ENCODE peak calls at places on chromosomes 11 and 22, in nine cellular contexts. J is tibial nerve; E is CD8-positive, alpha-beta T cell; U is fibroblast of pulmonary artery; Y is spleen; C is BJ; V is left ventricle myocardium inferior; T is kidney epithelial cell; R is fibroblast of mammary gland. Z is an unnamed sample.

GRCh38 chr22:46171940-46172339 is 21.6 kb downstream of the PPARA start:
- DNase-seq in J (no peak), E (no peak), U (peak; percentile 62), Y (no peak), C (peak; percentile 52), V (no peak), T (no peak), R (peak; percentile 87), Z (peak; percentile 77)

GRCh38 chr11:60995798-60996197 is 24.3 kb downstream of the CD6 start:
- DNase-seq in J (no peak), E (no peak), U (peak; percentile 40), Y (no peak), C (no peak), V (no peak), T (no peak), R (no peak), Z (no peak)

GRCh38 chr11:126583594-126583993 is 228.1 kb downstream of the ST3GAL4 start:
- DNase-seq in J (no peak), E (no peak), U (no peak), Y (peak; percentile 45), C (no peak), V (no peak), T (no peak), R (no peak), Z (no peak)

GRCh38 chr11:127919206-127920000 is 668.0 kb downstream of the ETS1 start:
- DNase-seq in J (no peak), E (no peak), U (peak; percentile 73), Y (no peak), C (peak; percentile 95), V (no peak), T (peak; percentile 65), R (peak; percentile 93), Z (peak; percentile 89)

GRCh38 chr11:60951909-60952741 is at the start of gene SLC15A3:
- DNase-seq in J (peak; percentile 65), E (no peak), U (peak; percentile 42), Y (peak; percentile 95), C (no peak), V (peak; percentile 71), T (no peak), R (peak; percentile 16), Z (no peak)

GRCh38 chr11:134734446-134734845 is 322.4 kb upstream of the B3GAT1 start:
- DNase-seq in J (no peak), E (no peak), U (no peak), Y (peak; percentile 47), C (no peak), V (no peak), T (no peak), R (no peak), Z (no peak)

GRCh38 chr11:116603783-116604323 is 168.9 kb downstream of the BUD13 start:
- DNase-seq in J (no peak), E (no peak), U (no peak), Y (no peak), C (no peak), V (no peak), T (no peak), R (no peak), Z (no peak)

GRCh38 chr22:49642331-49642730 is 185.3 kb downstream of the BRD1 start:
- DNase-seq in J (no peak), E (no peak), U (no peak), Y (no peak), C (no peak), V (no peak), T (no peak), R (no peak), Z (no peak)

GRCh38 chr11:66693356-66694055 is 15.8 kb upstream of the RBM4B start:
- DNase-seq in J (no peak), E (no peak), U (no peak), Y (no peak), C (no peak), V (no peak), T (no peak), R (no peak), Z (no peak)

GRCh38 chr22:20931126-20931654 is 14.0 kb downstream of the CRKL start:
- DNase-seq in J (no peak), E (no peak), U (no peak), Y (no peak), C (no peak), V (no peak), T (no peak), R (no peak), Z (no peak)

GRCh38 chr11:6269994-6270393 is 10.4 kb downstream of the CCKBR start:
- DNase-seq in J (no peak), E (no peak), U (no peak), Y (peak; percentile 79), C (no peak), V (no peak), T (no peak), R (no peak), Z (no peak)
- TF ChIP-seq CTCF in J (no peak), E (no peak), U (no peak), Y (no peak), C (no peak), V (no peak), T (no peak), R (no peak), Z (no peak)

GRCh38 chr11:111449158-111449557 is 63.0 kb downstream of the BTG4 start:
- DNase-seq in J (no peak), E (no peak), U (no peak), Y (no peak), C (no peak), V (no peak), T (no peak), R (no peak), Z (no peak)

GRCh38 chr11:111448420-111448819 is 63.8 kb downstream of the BTG4 start:
- DNase-seq in J (no peak), E (no peak), U (no peak), Y (no peak), C (no peak), V (no peak), T (no peak), R (no peak), Z (no peak)

GRCh38 chr11:111447931-111448330 is 64.3 kb downstream of the BTG4 start:
- DNase-seq in J (no peak), E (no peak), U (no peak), Y (no peak), C (no peak), V (no peak), T (no peak), R (no peak), Z (no peak)

GRCh38 chr11:111450480-111451320 is 61.5 kb downstream of the BTG4 start:
- DNase-seq in J (no peak), E (no peak), U (no peak), Y (no peak), C (no peak), V (no peak), T (no peak), R (peak; percentile 26), Z (no peak)

GRCh38 chr11:111449696-111450479 is 62.3 kb downstream of the BTG4 start:
- DNase-seq in J (no peak), E (no peak), U (no peak), Y (no peak), C (no peak), V (no peak), T (no peak), R (no peak), Z (no peak)
- H3K4me3 ChIP-seq in J (no peak overlapping the region), E (no peak overlapping the region), U (no peak overlapping the region), Y (no peak overlapping the region), C (no peak overlapping the region), V (no peak overlapping the region), T (no peak overlapping the region), R (no peak overlapping the region), Z (no peak overlapping the region)

DNA sequence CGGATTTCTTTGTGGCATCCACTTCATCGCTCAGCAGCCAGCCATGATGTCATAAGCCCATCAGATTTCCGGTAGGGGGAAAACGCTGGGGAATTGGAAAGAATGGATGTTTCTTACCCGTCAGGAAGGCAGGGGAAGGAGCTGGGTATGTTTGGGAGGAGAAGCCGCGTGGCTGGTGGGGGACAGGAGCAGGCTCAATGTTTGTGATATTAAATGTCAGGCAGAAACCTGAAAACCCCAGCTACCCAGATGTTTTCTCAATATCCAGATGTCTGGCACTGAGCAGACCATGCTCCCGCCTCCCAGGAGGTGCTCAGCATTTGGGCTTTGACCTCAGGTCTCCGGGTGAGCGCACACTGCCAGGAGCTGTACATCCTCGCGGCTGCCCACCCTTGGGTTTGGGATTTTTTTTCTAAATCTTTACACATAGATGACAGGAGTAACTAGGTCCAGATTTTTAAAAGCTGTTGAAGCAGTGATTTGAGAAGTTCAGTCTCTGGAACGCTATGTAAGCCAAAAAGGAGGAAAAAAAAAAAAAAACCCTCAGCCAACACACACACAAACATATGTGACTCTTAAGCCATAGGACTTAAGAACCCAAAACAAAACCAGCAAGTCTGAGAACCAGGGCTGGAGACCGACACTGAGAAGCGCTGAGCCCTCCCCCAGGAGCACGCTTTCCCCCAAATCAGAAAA is 67.4 kb downstream of the NFAM1 start:
- DNase-seq in J (peak; percentile 54), E (no peak), U (peak; percentile 55), Y (no peak), C (no peak), V (peak; percentile 27), T (no peak), R (peak; percentile 48), Z (no peak)
- TF ChIP-seq CTCF in J (no peak), E (no peak), U (no peak), Y (no peak), C (no peak), V (no peak), T (no peak), R (no peak), Z (no peak)

GRCh38 chr22:29224859-29225410 is 19.2 kb downstream of the EMID1 start:
- DNase-seq in J (no peak), E (no peak), U (no peak), Y (peak; percentile 68), C (no peak), V (no peak), T (no peak), R (no peak), Z (no peak)

GRCh38 chr22:29224121-29224858 is 18.6 kb downstream of the EMID1 start:
- DNase-seq in J (no peak), E (no peak), U (no peak), Y (peak; percentile 67), C (no peak), V (no peak), T (no peak), R (no peak), Z (no peak)

GRCh38 chr22:29226246-29226981 is 20.7 kb downstream of the EMID1 start:
- DNase-seq in J (no peak), E (no peak), U (no peak), Y (peak; percentile 58), C (no peak), V (no peak), T (no peak), R (no peak), Z (no peak)

GRCh38 chr22:29219881-29220670 is 14.4 kb downstream of the EMID1 start:
- DNase-seq in J (no peak), E (no peak), U (no peak), Y (peak; percentile 67), C (no peak), V (no peak), T (no peak), R (no peak), Z (no peak)

DNA sequence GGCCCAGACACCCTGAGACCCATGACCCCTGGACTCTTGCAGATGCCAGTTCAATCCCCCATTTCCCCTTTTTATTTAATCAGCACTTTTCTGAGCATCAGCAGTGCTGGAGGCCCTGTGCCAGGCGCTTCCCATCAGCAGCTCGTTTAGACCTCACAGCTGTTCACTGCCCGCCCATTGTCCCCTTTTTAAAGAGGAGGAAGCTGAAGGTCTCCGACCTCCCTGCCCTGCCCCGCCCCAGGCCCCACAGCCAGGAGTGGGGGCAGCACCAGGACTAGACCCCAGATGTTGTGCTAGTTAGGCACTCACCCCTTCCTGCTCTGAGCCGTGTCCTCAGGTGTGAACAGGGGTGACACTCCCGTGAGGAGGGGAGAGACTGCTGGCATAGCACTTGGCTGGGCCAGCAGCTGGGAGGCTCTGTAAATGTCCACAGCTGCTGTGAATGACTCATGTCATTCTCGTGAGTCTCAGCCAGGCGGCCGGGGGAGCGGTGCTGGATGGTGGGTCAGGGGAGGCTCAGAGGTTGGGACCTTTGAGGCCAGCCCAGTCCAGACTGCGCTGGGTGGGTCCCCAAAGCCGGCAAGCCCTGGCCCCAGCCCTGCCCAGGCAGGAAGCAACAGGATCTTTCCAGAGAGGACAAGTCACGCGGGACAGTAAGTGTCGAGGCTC is 19.9 kb downstream of the EMID1 start:
- DNase-seq in J (peak; percentile 56), E (no peak), U (peak; percentile 22), Y (peak; percentile 86), C (no peak), V (peak; percentile 64), T (no peak), R (peak; percentile 20), Z (no peak)
- H3K4me3 ChIP-seq in J (no peak overlapping the region), E (no peak overlapping the region), U (no peak overlapping the region), Y (no peak overlapping the region), C (no peak overlapping the region), V (no peak overlapping the region), T (no peak overlapping the region), R (no peak overlapping the region), Z (no peak overlapping the region)

Z was measured in epithelial cell of esophagus.